ENCODE peak calls at places on chromosomes 1 and 21, in eight cellular contexts. C is Caco-2, R is endothelial cell, S is lung, A is AG09309, Q is GM13977, W is tibial artery, H is brain microvascular endothelial cell. U is an unnamed sample.

GRCh38 chr1:220378571-220379302 is 106.5 kb upstream of the RAB3GAP2 start:
- DNase-seq in H (no peak), C (peak; percentile 29), W (no peak), S (no peak), R (no peak), Q (no peak), A (no peak), U (no peak)

GRCh38 chr1:160083968-160084770 is 2.8 kb downstream of the KCNJ9 start:
- DNase-seq in H (no peak), C (peak; percentile 50), A (no peak), R (peak; percentile 58), W (no peak), S (peak; percentile 77), Q (peak; percentile 91), U (peak; percentile 16)

GRCh38 chr21:15495965-15496364 is 233.8 kb upstream of the USP25 start:
- DNase-seq in S (no peak), R (no peak), W (no peak), C (no peak), H (peak; percentile 27), Q (no peak), A (no peak), U (peak; percentile 59)

GRCh38 chr1:198018529-198018928 is 101.4 kb downstream of the LHX9 start:
- DNase-seq in C (no peak), Q (no peak), A (peak; percentile 88), S (no peak), R (no peak), H (peak; percentile 96), W (no peak), U (peak; percentile 21)

GRCh38 chr1:46549697-46550681 is 1.5 kb downstream of the KNCN start:
- DNase-seq in R (peak; percentile 32), C (peak; percentile 24), S (no peak), W (no peak), H (peak; percentile 75), Q (no peak), A (no peak), U (peak; percentile 23)

GRCh38 chr1:11979453-11979817 is 809 bp upstream of the MFN2 start:
- DNase-seq in W (no peak), S (no peak), A (no peak), Q (no peak), H (no peak), R (no peak), C (no peak), U (no peak)

GRCh38 chr1:203584040-203584439 is 42.6 kb upstream of the ATP2B4 start:
- DNase-seq in H (no peak), C (no peak), R (no peak), A (no peak), S (no peak), Q (no peak), W (no peak), U (peak; percentile 66)

GRCh38 chr1:208788013-208788412 is 543.8 kb upstream of the PLXNA2 start:
- DNase-seq in S (no peak), C (no peak), H (no peak), Q (no peak), R (no peak), W (no peak), A (no peak), U (no peak)

GRCh38 chr1:47555307-47555706 is 117.5 kb downstream of the FOXD2 start:
- DNase-seq in H (no peak), R (no peak), C (peak; percentile 49), A (no peak), W (no peak), S (no peak), Q (no peak), U (no peak)

GRCh38 chr1:72137665-72138064 is 144.7 kb downstream of the NEGR1 start:
- DNase-seq in Q (no peak), R (no peak), W (no peak), H (no peak), S (no peak), C (no peak), A (no peak), U (no peak)

GRCh38 chr1:42003433-42003832 is 84.7 kb upstream of the HIVEP3 start:
- DNase-seq in W (no peak), S (peak; percentile 76), R (no peak), A (no peak), Q (no peak), H (no peak), C (no peak), U (no peak)

GRCh38 chr1:155858805-155859233 is 548 bp upstream of the SYT11 start:
- DNase-seq in H (peak; percentile 4), Q (peak; percentile 38), S (no peak), W (no peak), R (no peak), C (no peak), A (peak; percentile 37), U (no peak)

GRCh38 chr1:214086945-214087344 is 99.2 kb downstream of the PROX1 start:
- DNase-seq in R (no peak), C (peak; percentile 15), A (no peak), H (no peak), S (no peak), W (no peak), Q (no peak), U (no peak)

DNA sequence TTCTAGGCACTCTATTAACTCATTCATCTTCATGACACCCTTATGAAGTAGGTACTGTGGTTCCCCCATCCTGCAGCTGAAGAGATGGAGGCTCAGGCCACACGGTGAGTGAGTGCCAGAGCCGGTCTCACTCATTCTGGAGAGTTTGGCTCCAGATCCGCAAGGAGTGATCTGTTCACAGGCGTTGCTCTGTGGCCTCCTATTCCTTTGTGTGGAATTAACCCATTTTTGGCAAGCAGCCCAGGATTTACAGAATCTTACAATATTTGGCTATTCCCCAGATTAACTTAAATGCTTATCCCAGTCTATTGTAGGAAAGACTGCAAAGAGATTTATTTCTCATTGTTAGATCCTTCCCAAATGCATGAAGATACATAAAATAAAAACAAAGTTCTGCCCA is 29.6 kb downstream of the KIAA0040 start:
- DNase-seq in A (no peak), Q (no peak), R (no peak), H (no peak), S (no peak), C (no peak), W (no peak), U (peak; percentile 27)
- TF ChIP-seq CTCF in A (no peak), Q (no peak), R (no peak), H (no peak), S (no peak), C (no peak), W (no peak), U (no peak)

GRCh38 chr1:236890152-236891056 is 95.3 kb downstream of the MTR start:
- DNase-seq in A (no peak), S (no peak), Q (no peak), R (no peak), H (no peak), W (no peak), C (no peak), U (peak; percentile 14)

GRCh38 chr1:236893626-236894545 is 98.8 kb downstream of the MTR start:
- DNase-seq in C (no peak), W (no peak), R (no peak), S (no peak), H (no peak), A (peak; percentile 37), Q (no peak), U (no peak)

GRCh38 chr1:236888903-236889302 is 93.8 kb downstream of the MTR start:
- DNase-seq in A (no peak), Q (no peak), C (no peak), W (peak; percentile 71), H (no peak), S (no peak), R (no peak), U (no peak)

GRCh38 chr1:236887081-236887480 is 92.0 kb downstream of the MTR start:
- DNase-seq in W (no peak), Q (no peak), R (no peak), C (no peak), S (no peak), H (no peak), A (no peak), U (no peak)

GRCh38 chr1:236888126-236888525 is 93.0 kb downstream of the MTR start:
- DNase-seq in S (no peak), C (no peak), R (no peak), H (no peak), A (no peak), Q (no peak), W (no peak), U (no peak)
- TF ChIP-seq CTCF in S (no peak), C (no peak), R (no peak), H (no peak), A (no peak), Q (no peak), W (no peak), U (no peak)

GRCh38 chr1:9267352-9267686 is 25.4 kb upstream of the SPSB1 start:
- DNase-seq in S (no peak), A (no peak), H (no peak), W (no peak), Q (no peak), C (no peak), R (no peak), U (no peak)
- TF ChIP-seq CTCF in S (no peak), A (no peak), H (no peak), W (no peak), Q (no peak), C (no peak), R (no peak), U (no peak)

DNA sequence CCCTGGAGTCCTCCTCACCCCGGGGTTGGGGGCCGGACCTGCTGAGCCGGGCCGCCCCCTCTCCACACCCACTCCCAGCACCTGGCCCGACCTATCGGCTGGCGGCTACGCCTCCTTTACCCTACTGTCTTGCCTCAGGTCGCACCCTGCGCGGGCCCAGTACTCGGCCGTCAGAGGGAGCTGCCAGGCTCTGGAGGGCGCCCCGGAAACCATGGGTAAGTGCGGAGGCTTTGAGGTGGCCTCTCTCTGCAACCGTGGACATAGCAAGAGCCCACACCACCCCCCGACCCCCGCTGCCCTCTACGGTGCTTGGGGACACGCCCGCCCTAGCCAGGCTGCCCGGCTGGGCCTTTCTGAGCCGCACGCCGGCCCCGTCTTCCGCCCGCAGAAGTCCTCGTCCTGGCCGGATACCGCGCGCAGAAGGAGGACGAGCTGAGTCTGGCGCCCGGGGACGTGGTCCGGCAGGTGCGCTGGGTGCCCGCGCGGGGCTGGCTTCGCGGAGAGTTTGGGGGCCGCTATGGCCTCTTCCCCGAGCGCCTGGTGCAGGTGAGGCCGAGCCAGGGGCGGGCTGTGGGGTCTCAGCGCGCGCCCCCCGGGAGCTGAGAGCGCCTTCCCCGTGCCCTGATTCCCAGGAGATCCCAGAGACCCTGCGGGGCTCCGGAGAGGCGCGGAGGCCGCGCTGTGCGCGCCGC is at the start of gene SH3D21:
- DNase-seq in H (no peak), S (peak; percentile 61), W (peak; percentile 74), Q (peak; percentile 57), C (peak; percentile 84), A (no peak), R (peak; percentile 56), U (no peak)
- TF ChIP-seq CTCF in H (peak; percentile 38), S (no peak), W (no peak), Q (peak; percentile 24), C (peak; percentile 37), A (no peak), R (no peak), U (no peak)

GRCh38 chr1:218284917-218285635 is at the start of gene RRP15:
- DNase-seq in W (peak; percentile 90), H (peak; percentile 86), C (peak; percentile 91), Q (peak; percentile 86), A (peak; percentile 54), R (peak; percentile 72), S (peak; percentile 91), U (peak; percentile 93)
- TF ChIP-seq CTCF in W (peak; percentile 36), H (no peak), C (no peak), Q (no peak), A (no peak), R (no peak), S (no peak), U (no peak)

GRCh38 chr1:210437781-210438180 is 109.1 kb downstream of the HHAT start:
- DNase-seq in W (no peak), C (no peak), A (no peak), Q (no peak), H (no peak), S (no peak), R (no peak), U (no peak)
- TF ChIP-seq CTCF in W (no peak), C (no peak), A (no peak), Q (no peak), H (no peak), S (no peak), R (no peak), U (no peak)